ENCODE peak calls at places on chromosomes 4 and X, in four cellular contexts. W, B, I and O are unnamed samples.
A peak's percentile ranks its signal among the peaks of the same experiment; 100 is the strongest.

GRCh38 chr4:153518637-153519384 is 52.7 kb downstream of the TMEM131L start:
- DNase-seq in W (peak; percentile 37), B (peak; percentile 29), I (no peak), O (no peak)

GRCh38 chr4:164304861-164305260 is 449.1 kb upstream of the SMIM31 start:
- DNase-seq in W (no peak), B (no peak), I (no peak), O (no peak)

GRCh38 chrX:53294024-53294648 is 12.8 kb upstream of the IQSEC2 start:
- DNase-seq in W (peak; percentile 15), B (peak; percentile 8), I (no peak), O (no peak)

GRCh38 chr4:176792348-176793059 is at the start of gene VEGFC:
- DNase-seq in W (peak; percentile 93), B (peak; percentile 85), I (peak; percentile 67), O (peak; percentile 78)

GRCh38 chr4:137198791-137199190 is 333.5 kb downstream of the PCDH18 start:
- DNase-seq in W (no peak), B (no peak), I (no peak), O (no peak)

GRCh38 chr4:166836865-166837264 is 397.4 kb downstream of the SPOCK3 start:
- DNase-seq in W (no peak), B (no peak), I (no peak), O (no peak)

GRCh38 chr4:156949373-156949814 is 22.2 kb downstream of the PDGFC start:
- DNase-seq in W (peak; percentile 58), B (peak; percentile 79), I (no peak), O (no peak)

GRCh38 chrX:2609431-2610238 is 81.5 kb upstream of the CD99 start:
- DNase-seq in W (no peak), B (peak; percentile 18), I (no peak), O (no peak)

GRCh38 chrX:11768039-11768438 is 10.0 kb downstream of the MSL3 start:
- DNase-seq in W (no peak), B (no peak), I (no peak), O (no peak)

GRCh38 chrX:147832707-147833348 is 78.9 kb upstream of the FMR1 start:
- DNase-seq in W (no peak), B (no peak), I (no peak), O (no peak)

GRCh38 chrX:132648870-132649269 is 160.0 kb upstream of the MBNL3 start:
- DNase-seq in W (peak; percentile 44), B (peak; percentile 42), I (no peak), O (no peak)

GRCh38 chr4:71188197-71188625 is 150.6 kb upstream of the SLC4A4 start:
- DNase-seq in W (peak; percentile 47), B (no peak), I (no peak), O (no peak)

GRCh38 chr4:109877400-109877799 is 29.5 kb downstream of the LRIT3 start:
- DNase-seq in W (no peak), B (no peak), I (no peak), O (no peak)

GRCh38 chrX:145405012-145405411 is 157.7 kb downstream of the SPANXN1 start:
- DNase-seq in W (peak; percentile 51), B (peak; percentile 2), I (peak; percentile 29), O (no peak)

GRCh38 chrX:154308108-154308946 is 12.7 kb downstream of the TKTL1 start:
- DNase-seq in W (peak; percentile 60), B (peak; percentile 55), I (peak; percentile 80), O (peak; percentile 66)

GRCh38 chrX:23907106-23907495 is 637 bp downstream of the APOO start:
- DNase-seq in W (no peak), B (no peak), I (no peak), O (no peak)

GRCh38 chr4:118314221-118314620 is 38.6 kb downstream of the PRSS12 start:
- DNase-seq in W (no peak), B (no peak), I (no peak), O (no peak)

GRCh38 chr4:118995693-118996391 is 107.2 kb downstream of the SYNPO2 start:
- DNase-seq in W (no peak), B (no peak), I (no peak), O (no peak)

GRCh38 chr4:79686976-79687375 is 278.9 kb upstream of the GK2 start:
- DNase-seq in W (no peak), B (no peak), I (no peak), O (no peak)

GRCh38 chr4:130393246-130394041 is 1297.5 kb downstream of the C4orf33 start:
- DNase-seq in W (peak; percentile 40), B (peak; percentile 74), I (no peak), O (no peak)

GRCh38 chr4:1225272-1226166 is 23.4 kb downstream of the CTBP1 start:
- DNase-seq in W (no peak), B (no peak), I (peak; percentile 84), O (no peak)

GRCh38 chrX:13754765-13755164 is 20.2 kb downstream of the OFD1 start:
- DNase-seq in W (no peak), B (no peak), I (no peak), O (no peak)

GRCh38 chrX:13752646-13753045 is 18.1 kb downstream of the OFD1 start:
- DNase-seq in W (no peak), B (no peak), I (no peak), O (no peak)

GRCh38 chrX:13750812-13751211 is 16.3 kb downstream of the OFD1 start:
- DNase-seq in W (no peak), B (no peak), I (no peak), O (no peak)

GRCh38 chrX:13750204-13750603 is 15.7 kb downstream of the OFD1 start:
- DNase-seq in W (peak; percentile 56), B (peak; percentile 51), I (no peak), O (no peak)

GRCh38 chrX:13752141-13752540 is 17.6 kb downstream of the OFD1 start:
- DNase-seq in W (no peak), B (no peak), I (no peak), O (no peak)
- H3K4me3 ChIP-seq in W (no peak overlapping the region), B (no peak overlapping the region), I (no peak overlapping the region), O (no peak overlapping the region)

DNA sequence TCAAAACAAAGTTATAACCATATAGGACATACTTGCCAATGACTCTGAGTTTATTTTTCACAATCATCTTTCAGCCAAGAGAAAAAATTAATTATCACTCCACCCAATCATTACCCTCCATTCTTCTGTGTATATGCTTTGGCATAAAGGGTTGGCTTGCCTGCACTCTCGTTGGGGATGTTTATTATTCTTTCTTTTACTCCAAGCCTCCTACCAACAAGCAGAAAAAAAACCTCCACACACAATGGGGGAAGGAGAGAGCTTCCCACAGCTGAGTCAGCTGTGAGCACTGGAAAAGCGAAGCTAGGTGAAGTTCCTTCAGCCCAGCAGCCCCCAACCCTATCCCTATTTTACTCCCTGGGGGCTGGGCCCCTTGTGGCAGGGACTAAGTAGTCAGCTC is 1.5 kb downstream of the OPHN1 start:
- DNase-seq in W (no peak), B (no peak), I (no peak), O (no peak)
- H3K4me3 ChIP-seq in W (peak overlapping the region; percentile 86), B (no peak overlapping the region), I (no peak overlapping the region), O (peak overlapping the region; percentile 70)

GRCh38 chr4:113636877-113637276 is 124.7 kb downstream of the CAMK2D start:
- DNase-seq in W (no peak), B (peak; percentile 78), I (no peak), O (no peak)

GRCh38 chr4:113635739-113636437 is 125.7 kb downstream of the CAMK2D start:
- DNase-seq in W (peak; percentile 40), B (peak; percentile 67), I (no peak), O (no peak)

GRCh38 chr4:113637363-113637762 is 124.2 kb downstream of the CAMK2D start:
- DNase-seq in W (peak; percentile 70), B (peak; percentile 87), I (no peak), O (no peak)

GRCh38 chr4:113637823-113638691 is 123.5 kb downstream of the CAMK2D start:
- DNase-seq in W (no peak), B (no peak), I (no peak), O (no peak)

GRCh38 chr4:113636438-113636818 is 125.1 kb downstream of the CAMK2D start:
- DNase-seq in W (no peak), B (no peak), I (no peak), O (no peak)
- H3K4me3 ChIP-seq in W (no peak overlapping the region), B (no peak overlapping the region), I (no peak overlapping the region), O (no peak overlapping the region)

DNA sequence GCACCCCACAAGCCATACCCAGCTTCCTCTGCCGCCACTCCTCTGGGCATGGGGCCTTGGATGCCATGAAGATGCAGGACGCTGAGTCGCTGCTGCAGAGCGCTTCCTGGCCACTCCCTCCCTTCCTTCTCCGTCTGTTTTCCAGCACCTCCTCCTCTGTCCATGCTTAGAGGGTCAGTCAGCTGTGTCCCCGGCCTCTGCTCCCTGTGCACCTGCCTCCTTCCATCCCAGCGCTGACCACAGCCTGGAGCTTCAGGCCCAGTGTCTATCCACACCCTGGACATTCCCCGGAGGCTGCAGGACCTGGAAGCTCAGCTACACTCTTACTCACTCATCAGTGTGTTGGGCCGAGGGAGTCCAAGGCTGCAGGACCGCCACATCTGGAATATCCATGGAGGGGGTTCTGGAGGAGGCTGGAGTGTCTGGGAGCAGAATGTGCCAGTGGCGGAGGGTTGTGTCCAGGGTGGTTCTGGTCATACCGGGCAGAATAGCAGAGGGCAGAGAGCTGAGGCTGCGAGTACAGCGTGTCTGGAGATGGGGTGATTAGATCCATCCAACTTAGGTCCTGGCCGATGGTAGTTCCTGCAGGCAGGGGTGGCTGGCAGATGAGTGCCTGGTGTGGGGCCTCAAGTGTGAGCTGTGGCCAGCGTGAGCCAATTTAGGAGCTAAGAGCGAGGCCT is 58.6 kb upstream of the ADRA2C start:
- DNase-seq in W (no peak), B (no peak), I (no peak), O (peak; percentile 24)
- H3K4me3 ChIP-seq in W (no peak overlapping the region), B (no peak overlapping the region), I (no peak overlapping the region), O (no peak overlapping the region)

DNA sequence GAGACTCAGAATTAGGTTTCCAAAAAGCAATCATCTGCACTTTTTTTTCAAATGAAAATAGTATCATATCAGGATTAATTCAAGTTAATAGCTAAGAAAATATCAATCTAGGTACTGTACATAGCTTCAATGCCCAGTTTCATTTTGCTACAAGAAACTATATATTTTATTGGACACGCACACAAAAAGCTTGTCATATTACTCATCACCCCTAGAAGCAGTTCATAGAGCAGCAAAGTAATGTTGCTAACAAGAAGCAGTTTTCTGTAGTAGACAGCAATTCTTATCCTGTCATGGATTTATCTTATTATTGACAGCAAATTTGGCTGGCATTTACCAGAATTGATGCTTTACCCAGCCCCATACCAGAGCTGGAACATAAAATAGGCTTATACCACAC is 52.3 kb upstream of the LSM6 start:
- DNase-seq in W (no peak), B (no peak), I (no peak), O (no peak)
- H3K4me3 ChIP-seq in W (no peak overlapping the region), B (no peak overlapping the region), I (no peak overlapping the region), O (no peak overlapping the region)

GRCh38 chrX:120456973-120457372 is 12.1 kb downstream of the LAMP2 start:
- DNase-seq in W (no peak), B (no peak), I (no peak), O (no peak)

GRCh38 chrX:120457766-120458180 is 11.3 kb downstream of the LAMP2 start:
- DNase-seq in W (peak; percentile 78), B (peak; percentile 81), I (no peak), O (no peak)

GRCh38 chrX:120450163-120450562 is 18.9 kb downstream of the LAMP2 start:
- DNase-seq in W (peak; percentile 28), B (peak; percentile 23), I (no peak), O (no peak)

GRCh38 chrX:120452131-120452530 is 17.0 kb downstream of the LAMP2 start:
- DNase-seq in W (peak; percentile 64), B (peak; percentile 48), I (no peak), O (no peak)

GRCh38 chrX:120453985-120454384 is 15.1 kb downstream of the LAMP2 start:
- DNase-seq in W (no peak), B (no peak), I (no peak), O (no peak)
- H3K4me3 ChIP-seq in W (no peak overlapping the region), B (no peak overlapping the region), I (no peak overlapping the region), O (no peak overlapping the region)

GRCh38 chr4:140497428-140497775 is 691 bp downstream of the MGAT4D start:
- DNase-seq in W (no peak), B (no peak), I (no peak), O (no peak)

GRCh38 chr4:140497776-140498636 is at the start of gene MGAT4D:
- DNase-seq in W (peak; percentile 14), B (peak; percentile 2), I (no peak), O (no peak)
- H3K4me3 ChIP-seq in W (peak within 1 kb of the TSS; percentile 58), B (peak within 1 kb of the TSS; percentile 29), I (no peak within 1 kb of the TSS), O (peak within 1 kb of the TSS; percentile 27)